ENCODE peak calls at places on chromosome 6, in nine cellular contexts. T, A, H, L, U, I, N, J and X are unnamed samples.

GRCh38 chr6:125753218-125753936 is 3.9 kb downstream of the HEY2 start:
- DNase-seq in T (peak), A (peak), H (peak), L (peak), U (peak), I (peak), N (no peak), J (no peak), X (no peak)

GRCh38 chr6:138844203-138844602 is 48.3 kb downstream of the ECT2L start:
- DNase-seq in T (peak), A (no peak), H (peak), L (no peak), U (no peak), I (no peak), N (peak), J (peak), X (no peak)

GRCh38 chr6:25968769-25969168 is 6.2 kb downstream of the TRIM38 start:
- DNase-seq in T (peak), A (no peak), H (peak), L (peak), U (peak), I (no peak), N (no peak), J (no peak), X (no peak)

GRCh38 chr6:24283043-24283985 is 74.5 kb downstream of the DCDC2 start:
- DNase-seq in T (peak), A (no peak), H (peak), L (peak), U (peak), I (peak), N (peak), J (peak), X (peak)

GRCh38 chr6:118708736-118709135 is 57.3 kb upstream of the CEP85L start:
- DNase-seq in T (peak), A (no peak), H (peak), L (peak), U (no peak), I (no peak), N (no peak), J (no peak), X (peak)

GRCh38 chr6:20341564-20341963 is 60.1 kb upstream of the E2F3 start:
- DNase-seq in T (no peak), A (no peak), H (no peak), L (peak), U (no peak), I (no peak), N (no peak), J (no peak), X (no peak)

GRCh38 chr6:53048431-53049195 is 16.6 kb upstream of the FBXO9 start:
- DNase-seq in T (peak), A (peak), H (peak), L (peak), U (peak), I (peak), N (no peak), J (peak), X (peak)

GRCh38 chr6:112795316-112795715 is 448.2 kb downstream of the RFPL4B start:
- DNase-seq in T (no peak), A (no peak), H (no peak), L (no peak), U (no peak), I (no peak), N (no peak), J (no peak), X (no peak)

GRCh38 chr6:7528565-7528964 is 12.9 kb upstream of the DSP start:
- DNase-seq in T (peak), A (no peak), H (peak), L (no peak), U (peak), I (peak), N (no peak), J (peak), X (peak)

GRCh38 chr6:142680308-142680707 is 264.7 kb downstream of the HIVEP2 start:
- DNase-seq in T (peak), A (no peak), H (no peak), L (no peak), U (peak), I (no peak), N (no peak), J (no peak), X (no peak)

GRCh38 chr6:21049572-21049971 is 515.3 kb downstream of the CDKAL1 start:
- DNase-seq in T (peak), A (no peak), H (peak), L (no peak), U (no peak), I (no peak), N (no peak), J (no peak), X (no peak)

GRCh38 chr6:139627091-139627490 is 252.6 kb upstream of the CITED2 start:
- DNase-seq in T (no peak), A (no peak), H (no peak), L (no peak), U (no peak), I (no peak), N (no peak), J (no peak), X (no peak)

GRCh38 chr6:144264270-144265060 is 20.7 kb upstream of the UTRN start:
- DNase-seq in T (peak), A (no peak), H (peak), L (peak), U (peak), I (peak), N (no peak), J (peak), X (peak)

GRCh38 chr6:143196525-143197225 is 136.0 kb downstream of the AIG1 start:
- DNase-seq in T (peak), A (no peak), H (peak), L (no peak), U (peak), I (no peak), N (no peak), J (peak), X (no peak)

GRCh38 chr6:126422912-126423311 is 83.0 kb downstream of the CENPW start:
- DNase-seq in T (no peak), A (no peak), H (no peak), L (no peak), U (no peak), I (no peak), N (no peak), J (no peak), X (no peak)

GRCh38 chr6:56021943-56022342 is 146.6 kb upstream of the BMP5 start:
- DNase-seq in T (no peak), A (no peak), H (no peak), L (no peak), U (no peak), I (no peak), N (no peak), J (no peak), X (no peak)

GRCh38 chr6:107812370-107812769 is 11.7 kb downstream of the SCML4 start:
- DNase-seq in T (no peak), A (no peak), H (no peak), L (no peak), U (no peak), I (no peak), N (no peak), J (no peak), X (no peak)

GRCh38 chr6:154888896-154889295 is 106.2 kb upstream of the TIAM2 start:
- DNase-seq in T (no peak), A (no peak), H (no peak), L (no peak), U (no peak), I (no peak), N (no peak), J (no peak), X (no peak)

GRCh38 chr6:33667776-33668175 is 43.7 kb downstream of the UQCC2 start:
- DNase-seq in T (no peak), A (no peak), H (no peak), L (no peak), U (no peak), I (no peak), N (no peak), J (no peak), X (no peak)

GRCh38 chr6:26020983-26021349 is 58.4 kb downstream of the TRIM38 start:
- DNase-seq in T (peak), A (no peak), H (peak), L (peak), U (peak), I (peak), N (peak), J (peak), X (peak)

GRCh38 chr6:109772961-109773431 is 81.9 kb downstream of the FIG4 start:
- DNase-seq in T (peak), A (no peak), H (peak), L (peak), U (no peak), I (no peak), N (peak), J (peak), X (no peak)

GRCh38 chr6:122580731-122581130 is 29.5 kb upstream of the PKIB start:
- DNase-seq in T (no peak), A (no peak), H (no peak), L (peak), U (peak), I (no peak), N (no peak), J (no peak), X (peak)

GRCh38 chr6:145086197-145086596 is 649.1 kb downstream of the EPM2A start:
- DNase-seq in T (peak), A (no peak), H (no peak), L (peak), U (no peak), I (no peak), N (no peak), J (peak), X (no peak)

GRCh38 chr6:56292505-56293181 is 45.3 kb upstream of the COL21A1 start:
- DNase-seq in T (peak), A (no peak), H (peak), L (peak), U (peak), I (peak), N (no peak), J (peak), X (peak)

GRCh38 chr6:133301739-133302138 is 60.6 kb downstream of the EYA4 start:
- DNase-seq in T (no peak), A (no peak), H (no peak), L (no peak), U (no peak), I (no peak), N (no peak), J (no peak), X (no peak)

GRCh38 chr6:92507552-92507951 is 911.8 kb downstream of the EPHA7 start:
- DNase-seq in T (no peak), A (no peak), H (no peak), L (no peak), U (no peak), I (no peak), N (no peak), J (no peak), X (no peak)

GRCh38 chr6:45477278-45477677 is 99.5 kb upstream of the SUPT3H start:
- DNase-seq in T (no peak), A (no peak), H (no peak), L (no peak), U (no peak), I (no peak), N (no peak), J (no peak), X (no peak)

GRCh38 chr6:21748343-21749063 is 155.0 kb downstream of the SOX4 start:
- DNase-seq in T (peak), A (no peak), H (peak), L (peak), U (peak), I (no peak), N (no peak), J (peak), X (peak)

GRCh38 chr6:127937747-127938146 is 36.9 kb upstream of the THEMIS start:
- DNase-seq in T (no peak), A (no peak), H (no peak), L (no peak), U (no peak), I (no peak), N (no peak), J (no peak), X (no peak)

GRCh38 chr6:163707385-163708355 is 293.2 kb downstream of the QKI start:
- DNase-seq in T (no peak), A (no peak), H (no peak), L (no peak), U (no peak), I (no peak), N (no peak), J (no peak), X (no peak)

GRCh38 chr6:159249752-159250151 is 80.6 kb downstream of the FNDC1 start:
- DNase-seq in T (peak), A (no peak), H (no peak), L (no peak), U (no peak), I (no peak), N (no peak), J (no peak), X (no peak)

GRCh38 chr6:89032599-89032998 is 48.0 kb upstream of the PNRC1 start:
- DNase-seq in T (no peak), A (no peak), H (no peak), L (peak), U (no peak), I (no peak), N (no peak), J (no peak), X (no peak)